ENCODE peak calls at places on chromosomes 5 and 9, in four cellular contexts. R is BE2C; J is left ventricle myocardium inferior; C is stimulated activated CD8-positive, alpha-beta memory T cell treated with anti-CD3 and anti-CD28 coated beads, Interleukin-12 subunit alpha, Interleukin-12 subunit beta, amount 100 ng/mL, for 1 hour. K is an unnamed sample.

GRCh38 chr9:85290019-85290418 is 451.7 kb downstream of the AGTPBP1 start:
- DNase-seq in R (no peak), J (no peak), C (peak), K (peak)

GRCh38 chr9:96150324-96151023 is 151.5 kb downstream of the HSD17B3 start:
- DNase-seq in R (no peak), J (no peak), C (peak), K (peak)

GRCh38 chr5:19479562-19479961 is 508.4 kb downstream of the CDH18 start:
- DNase-seq in R (no peak), J (no peak), C (no peak), K (no peak)

GRCh38 chr5:58071566-58071965 is 388.3 kb downstream of the PLK2 start:
- DNase-seq in R (no peak), J (peak), C (no peak), K (no peak)

GRCh38 chr5:72151646-72152045 is 44.4 kb downstream of the MAP1B start:
- DNase-seq in R (no peak), J (no peak), C (no peak), K (no peak)

GRCh38 chr9:35636135-35636876 is 14.4 kb downstream of the SIT1 start:
- DNase-seq in R (no peak), J (no peak), C (no peak), K (no peak)

GRCh38 chr9:132220069-132220468 is 58.2 kb downstream of the NTNG2 start:
- DNase-seq in R (no peak), J (no peak), C (no peak), K (no peak)

GRCh38 chr9:134123764-134124128 is 12.1 kb upstream of the WDR5 start:
- DNase-seq in R (no peak), J (no peak), C (no peak), K (no peak)

GRCh38 chr5:178120661-178121357 is 7.5 kb downstream of the N4BP3 start:
- DNase-seq in R (peak), J (peak), C (peak), K (peak)

GRCh38 chr5:125549322-125549871 is 803.0 kb upstream of the ZNF608 start:
- DNase-seq in R (peak), J (no peak), C (no peak), K (no peak)

GRCh38 chr5:7663808-7664207 is 187.1 kb downstream of the CFAP90 start:
- DNase-seq in R (no peak), J (no peak), C (no peak), K (no peak)

GRCh38 chr5:79685621-79686020 is 4.0 kb upstream of the CMYA5 start:
- DNase-seq in R (no peak), J (no peak), C (no peak), K (no peak)

GRCh38 chr5:74055446-74056097 is 429.6 kb downstream of the ARHGEF28 start:
- DNase-seq in R (no peak), J (no peak), C (no peak), K (no peak)

GRCh38 chr5:95591490-95591901 is 28.4 kb upstream of the GPR150 start:
- DNase-seq in R (no peak), J (no peak), C (no peak), K (no peak)

GRCh38 chr5:34770486-34770885 is 68.5 kb upstream of the TTC23L start:
- DNase-seq in R (no peak), J (no peak), C (no peak), K (no peak)

GRCh38 chr9:124849801-124850200 is 3.5 kb upstream of the WDR38 start:
- DNase-seq in R (no peak), J (no peak), C (no peak), K (no peak)

GRCh38 chr9:134413890-134414731 is 87.9 kb downstream of the RXRA start:
- DNase-seq in R (peak), J (peak), C (no peak), K (no peak)

GRCh38 chr5:1877434-1878049 is 5.2 kb downstream of the IRX4 start:
- DNase-seq in R (no peak), J (no peak), C (no peak), K (no peak)

GRCh38 chr5:147554285-147554817 is 44.5 kb upstream of the DPYSL3 start:
- DNase-seq in R (peak), J (no peak), C (no peak), K (no peak)

GRCh38 chr9:117487555-117488175 is 72.8 kb upstream of the ASTN2 start:
- DNase-seq in R (peak), J (peak), C (peak), K (peak)

GRCh38 chr5:33330992-33331391 is 109.8 kb upstream of the TARS1 start:
- DNase-seq in R (no peak), J (no peak), C (no peak), K (no peak)

GRCh38 chr5:171562822-171563221 is 143.4 kb downstream of the FGF18 start:
- DNase-seq in R (no peak), J (no peak), C (no peak), K (no peak)

GRCh38 chr9:89919171-89919681 is 314.4 kb downstream of the GADD45G start:
- DNase-seq in R (peak), J (peak), C (no peak), K (peak)

GRCh38 chr9:101131326-101131725 is 102.8 kb downstream of the PLPPR1 start:
- DNase-seq in R (no peak), J (no peak), C (no peak), K (no peak)

GRCh38 chr9:71725590-71726338 is 42.5 kb downstream of the CEMIP2 start:
- DNase-seq in R (peak), J (no peak), C (no peak), K (no peak)

GRCh38 chr9:107648153-107648716 is 158.7 kb upstream of the KLF4 start:
- DNase-seq in R (no peak), J (no peak), C (no peak), K (no peak)

GRCh38 chr9:131361202-131361833 is 32.6 kb upstream of the PRRC2B start:
- DNase-seq in R (no peak), J (no peak), C (no peak), K (peak)

GRCh38 chr5:157148734-157149615 is 6.3 kb upstream of the MED7 start:
- DNase-seq in R (peak), J (no peak), C (peak), K (peak)

GRCh38 chr9:137435980-137436760 is 5.0 kb downstream of the ENTPD8 start:
- DNase-seq in R (peak), J (peak), C (no peak), K (no peak)

GRCh38 chr5:5055708-5056107 is 84.4 kb upstream of the ADAMTS16 start:
- DNase-seq in R (no peak), J (no peak), C (no peak), K (no peak)

GRCh38 chr9:89891221-89892052 is 286.6 kb downstream of the GADD45G start:
- DNase-seq in R (no peak), J (peak), C (no peak), K (no peak)

GRCh38 chr9:113715086-113715485 is 161.0 kb upstream of the ZNF618 start:
- DNase-seq in R (no peak), J (no peak), C (no peak), K (no peak)

GRCh38 chr5:170963521-170963920 is 101.7 kb downstream of the RANBP17 start:
- DNase-seq in R (no peak), J (no peak), C (no peak), K (no peak)

GRCh38 chr5:76718381-76718832 is 2.5 kb downstream of the F2R start:
- DNase-seq in R (no peak), J (no peak), C (no peak), K (no peak)

GRCh38 chr5:147691134-147691533 is 91.4 kb downstream of the JAKMIP2 start:
- DNase-seq in R (no peak), J (no peak), C (no peak), K (no peak)

GRCh38 chr5:119411935-119412623 is 40.2 kb upstream of the HSD17B4 start:
- DNase-seq in R (peak), J (peak), C (peak), K (peak)

K was measured in KBM-7.